ENCODE peak calls at places on chromosomes 2 and 18, in four cellular contexts. G is adrenal gland, R is stomach, S is sigmoid colon. A is an unnamed sample.

GRCh38 chr2:27857417-27858172 is 32.6 kb downstream of the RBKS start:
- DNase-seq in S (no peak), G (no peak), R (no peak), A (no peak)

GRCh38 chr2:155846249-155846648 is 486.3 kb downstream of the NR4A2 start:
- DNase-seq in R (no peak), S (no peak), G (no peak), A (no peak)

GRCh38 chr18:13382990-13383821 is 164.6 kb downstream of the LDLRAD4 start:
- DNase-seq in G (no peak), S (peak), R (no peak), A (peak)

GRCh38 chr2:234548720-234549420 is 52.0 kb upstream of the ARL4C start:
- DNase-seq in S (peak), G (no peak), R (no peak), A (no peak)

GRCh38 chr18:59751186-59751585 is 54.0 kb upstream of the CCBE1 start:
- DNase-seq in G (no peak), S (no peak), R (no peak), A (no peak)

GRCh38 chr2:156874707-156875106 is 382.8 kb upstream of the GALNT5 start:
- DNase-seq in R (no peak), G (no peak), S (no peak), A (no peak)

GRCh38 chr2:46913471-46914381 is 1.9 kb downstream of the MCFD2 start:
- DNase-seq in G (peak), R (peak), S (peak), A (no peak)

GRCh38 chr2:150485114-150485870 is 2.2 kb downstream of the RND3 start:
- DNase-seq in G (peak), S (peak), R (peak), A (peak)

GRCh38 chr2:207903236-207903635 is 122.1 kb downstream of the PLEKHM3 start:
- DNase-seq in G (no peak), R (no peak), S (no peak), A (no peak)

GRCh38 chr2:36569267-36569860 is 28.6 kb downstream of the FEZ2 start:
- DNase-seq in G (no peak), S (no peak), R (no peak), A (no peak)

GRCh38 chr2:120388222-120389035 is 42.5 kb downstream of the INHBB start:
- DNase-seq in R (peak), G (no peak), S (peak), A (peak)

GRCh38 chr2:227374158-227374557 is 4.9 kb downstream of the TM4SF20 start:
- DNase-seq in S (no peak), G (no peak), R (no peak), A (no peak)

GRCh38 chr18:45197526-45197970 is 417.7 kb upstream of the SLC14A2 start:
- DNase-seq in G (no peak), R (no peak), S (no peak), A (no peak)

GRCh38 chr2:154375625-154376020 is 322.9 kb upstream of the KCNJ3 start:
- DNase-seq in S (no peak), R (no peak), G (no peak), A (no peak)

GRCh38 chr2:173205375-173205774 is 129.7 kb downstream of the MAP3K20 start:
- DNase-seq in R (peak), S (peak), G (peak), A (no peak)

GRCh38 chr2:128834853-128835252 is 516.2 kb upstream of the HS6ST1 start:
- DNase-seq in S (no peak), R (no peak), G (no peak), A (no peak)

GRCh38 chr2:165953306-165953654 is 296 bp downstream of the TTC21B start:
- DNase-seq in R (no peak), S (no peak), G (no peak), A (no peak)

GRCh38 chr18:5842653-5843052 is 52.7 kb downstream of the TMEM200C start:
- DNase-seq in G (no peak), S (no peak), R (no peak), A (no peak)

GRCh38 chr2:16925145-16925544 is 259.5 kb upstream of the CYRIA start:
- DNase-seq in R (no peak), S (no peak), G (no peak), A (no peak)

GRCh38 chr2:122307772-122308171 is 552.3 kb downstream of the TSN start:
- DNase-seq in S (no peak), R (no peak), G (no peak), A (no peak)

GRCh38 chr2:129103922-129104878 is 785.5 kb upstream of the HS6ST1 start:
- DNase-seq in G (no peak), R (no peak), S (no peak), A (no peak)

GRCh38 chr2:224837558-224837957 is 121.4 kb upstream of the CCDC195 start:
- DNase-seq in R (no peak), S (no peak), G (no peak), A (no peak)

GRCh38 chr2:61426267-61426897 is 44.5 kb downstream of the USP34 start:
- DNase-seq in S (no peak), G (peak), R (peak), A (no peak)

GRCh38 chr2:170715932-170716777 is 1.0 kb downstream of the SP5 start:
- DNase-seq in G (no peak), R (peak), S (peak), A (peak)

GRCh38 chr2:170719810-170720209 is 4.7 kb downstream of the SP5 start:
- DNase-seq in R (no peak), S (no peak), G (no peak), A (no peak)

GRCh38 chr2:170716851-170717598 is 1.9 kb downstream of the SP5 start:
- DNase-seq in S (peak), R (peak), G (peak), A (peak)

GRCh38 chr2:170717599-170717963 is 2.4 kb downstream of the SP5 start:
- DNase-seq in G (no peak), R (no peak), S (no peak), A (no peak)

DNA sequence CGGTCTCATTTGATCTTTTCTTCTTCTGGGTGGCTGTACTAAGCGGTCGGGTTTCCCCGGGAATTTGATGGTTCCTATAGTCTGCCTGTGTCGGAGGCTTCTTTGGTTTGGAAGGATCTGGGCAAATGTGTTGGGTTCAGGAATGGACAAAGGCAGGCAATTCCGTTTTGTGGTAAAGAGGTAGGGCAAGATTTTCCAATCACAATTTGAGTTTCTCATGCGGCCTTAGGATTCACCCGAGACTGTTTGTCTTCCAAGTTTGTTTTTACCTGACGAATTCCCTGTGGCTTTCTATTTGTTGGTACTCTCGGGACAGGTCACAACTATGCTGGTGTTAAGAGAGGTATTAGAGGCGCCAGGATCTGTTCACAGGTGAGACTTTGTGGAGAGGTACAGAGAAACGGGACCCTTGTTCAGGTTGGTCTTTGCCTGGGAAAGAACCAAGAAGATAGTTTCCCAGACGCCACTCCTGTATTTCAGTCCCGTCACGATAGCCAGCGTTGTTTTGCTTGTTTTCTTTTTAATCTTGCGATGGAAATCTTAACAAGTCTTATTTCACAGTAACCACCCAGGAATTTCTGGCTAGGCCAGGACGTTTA is 3.0 kb downstream of the SP5 start:
- DNase-seq in G (no peak), S (no peak), R (no peak), A (no peak)
- H3K27ac ChIP-seq in G (no peak), S (no peak), R (no peak), A (peak)

DNA sequence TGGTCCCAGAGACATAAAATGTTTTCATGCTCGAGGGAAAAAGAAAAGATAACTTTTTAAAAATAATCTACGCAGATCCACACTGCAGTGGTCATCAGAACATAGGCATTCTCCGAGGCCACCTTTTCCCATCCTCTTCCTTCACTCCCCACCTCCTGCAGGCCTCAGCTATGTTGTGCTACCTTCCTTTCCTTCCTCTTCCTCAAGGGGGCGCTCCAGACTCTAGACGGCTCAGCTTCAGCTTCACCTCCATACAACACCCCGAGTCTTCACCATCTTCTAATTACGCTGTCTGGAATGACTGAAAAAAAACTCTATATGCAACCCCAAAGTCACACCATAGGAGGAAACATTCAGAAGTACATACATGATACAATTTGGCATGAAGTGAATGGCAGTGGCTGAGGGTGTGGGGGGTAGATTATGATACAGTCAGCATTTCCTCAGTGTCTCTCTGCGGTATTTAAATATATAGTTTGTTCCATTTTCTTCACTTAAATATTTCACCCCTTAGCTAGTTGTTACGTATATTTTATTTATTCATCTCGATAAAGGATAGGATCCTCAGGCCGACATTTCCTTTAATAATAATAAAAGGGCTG is 583.6 kb downstream of the IRS1 start:
- DNase-seq in R (peak), G (peak), S (peak), A (peak)
- TF ChIP-seq CTCF in R (peak), G (peak), S (peak), A (peak)

GRCh38 chr18:3603460-3604259 is 153.7 kb downstream of the TGIF1 start:
- DNase-seq in G (peak), S (peak), R (peak), A (no peak)
- TF ChIP-seq POLR2A in G (peak), S (peak), R (no peak), A (no peak)

DNA sequence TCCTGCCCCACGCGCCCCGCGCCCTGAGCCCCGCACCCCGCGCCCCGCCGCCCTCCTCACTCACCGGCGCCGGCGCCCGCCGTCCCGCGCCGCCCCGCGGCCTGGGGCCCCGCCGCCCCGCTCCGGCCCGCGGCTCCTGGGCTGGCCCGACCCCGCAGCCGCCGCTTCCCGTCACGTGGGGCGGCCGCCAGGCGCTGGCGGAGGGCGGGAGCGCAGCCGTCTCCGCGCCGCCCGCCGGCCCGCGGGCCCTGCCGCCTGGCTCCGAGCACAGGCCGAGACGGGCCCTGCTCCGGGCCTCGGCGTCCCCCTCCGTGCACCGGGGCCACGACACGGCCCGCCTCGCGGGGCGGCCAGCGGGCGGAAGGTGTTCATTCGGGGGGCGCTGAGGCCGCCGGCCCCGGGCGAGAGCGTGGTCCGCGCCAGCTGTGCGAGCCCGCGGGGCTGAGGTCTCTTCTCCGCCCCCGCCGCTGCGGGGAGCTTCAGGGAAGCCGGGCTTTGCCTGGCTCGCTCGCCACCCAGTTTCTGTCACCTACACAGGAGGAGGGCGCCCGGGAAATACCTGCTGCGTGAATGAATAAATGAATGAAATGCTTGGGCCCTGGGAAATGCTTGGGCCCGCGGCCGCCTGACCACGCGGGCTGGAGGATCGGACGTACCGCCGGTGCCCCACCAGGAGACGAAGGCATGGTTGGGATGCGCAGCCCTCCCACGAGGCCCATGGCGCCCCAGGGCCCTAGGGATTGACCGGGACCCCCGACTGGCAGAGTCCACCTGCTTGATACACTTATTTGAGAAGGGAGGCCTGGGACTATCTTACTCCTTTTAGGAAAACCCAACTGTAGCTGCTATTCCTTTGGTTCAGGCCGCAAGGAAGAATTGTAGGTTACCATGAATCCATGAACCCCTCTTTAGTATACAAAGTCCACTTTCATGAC is at the start of gene TGFBRAP1:
- DNase-seq in S (peak), G (peak), R (peak), A (no peak)
- H3K27ac ChIP-seq in S (peak), G (peak), R (peak), A (peak)

GRCh38 chr18:4453712-4454547 is 1.2 kb downstream of the DLGAP1 start:
- DNase-seq in G (no peak), R (no peak), S (no peak), A (no peak)
- TF ChIP-seq CTCF in G (no peak), R (no peak), S (no peak), A (no peak)

GRCh38 chr18:3060667-3061580 is 48.0 kb upstream of the LPIN2 start:
- DNase-seq in G (peak), S (no peak), R (no peak), A (no peak)
- TF ChIP-seq POLR2A in G (no peak), S (no peak), R (no peak), A (no peak)

A was measured in suprapubic skin.